ENCODE peak calls at places on chromosomes 1 and 21, in nine cellular contexts. W is HS-5; K is tibial artery; L is ACHN; G is stimulated activated CD4-positive, alpha-beta T cell treated with anti-CD3 and anti-CD28 coated beads, TNF-alpha, amount 100 ng/mL, for 1 hour; M is HTR-8/SVneo; A is WERI-Rb-1; S is LHCN-M2; C is lower lobe of right lung. F is an unnamed sample.

GRCh38 chr21:27495836-27496235 is 528.9 kb upstream of the ADAMTS5 start:
- DNase-seq in W (no peak), K (no peak), L (no peak), G (no peak), M (no peak), A (no peak), S (no peak), C (no peak), F (no peak)

GRCh38 chr1:4494558-4494957 is 159.9 kb upstream of the AJAP1 start:
- DNase-seq in W (no peak), K (no peak), L (no peak), G (no peak), M (peak), A (peak), S (no peak), C (no peak), F (no peak)

GRCh38 chr1:9145021-9145668 is 16.2 kb upstream of the GPR157 start:
- DNase-seq in W (no peak), K (no peak), L (peak), G (no peak), M (peak), A (no peak), S (peak), C (peak), F (peak)

GRCh38 chr21:17429936-17430335 is 82.9 kb upstream of the CXADR start:
- DNase-seq in W (no peak), K (no peak), L (no peak), G (no peak), M (no peak), A (no peak), S (no peak), C (no peak), F (no peak)

GRCh38 chr1:101356013-101356412 is 119.2 kb downstream of the S1PR1 start:
- DNase-seq in W (no peak), K (no peak), L (no peak), G (no peak), M (no peak), A (no peak), S (no peak), C (no peak), F (no peak)

GRCh38 chr1:232422098-232422497 is 207.8 kb downstream of the SIPA1L2 start:
- DNase-seq in W (peak), K (no peak), L (no peak), G (no peak), M (no peak), A (no peak), S (no peak), C (no peak), F (no peak)

GRCh38 chr1:207194197-207194596 is 90.2 kb downstream of the C4BPA start:
- DNase-seq in W (no peak), K (no peak), L (no peak), G (no peak), M (no peak), A (no peak), S (no peak), C (no peak), F (no peak)

GRCh38 chr1:91133240-91133639 is 111.4 kb upstream of the ZNF644 start:
- DNase-seq in W (no peak), K (no peak), L (no peak), G (no peak), M (no peak), A (no peak), S (no peak), C (no peak), F (no peak)

GRCh38 chr1:56526571-56527174 is 52.7 kb downstream of the PLPP3 start:
- DNase-seq in W (no peak), K (no peak), L (no peak), G (no peak), M (no peak), A (peak), S (peak), C (no peak), F (no peak)

GRCh38 chr1:151398691-151399065 is 695 bp upstream of the PSMB4 start:
- DNase-seq in W (no peak), K (no peak), L (no peak), G (no peak), M (no peak), A (peak), S (no peak), C (no peak), F (no peak)

GRCh38 chr21:45415943-45416611 is 11.1 kb downstream of the COL18A1 start:
- DNase-seq in W (no peak), K (peak), L (no peak), G (no peak), M (no peak), A (no peak), S (no peak), C (peak), F (no peak)

GRCh38 chr1:110903853-110904500 is 31.0 kb downstream of the CD53 start:
- DNase-seq in W (no peak), K (no peak), L (no peak), G (no peak), M (no peak), A (no peak), S (no peak), C (no peak), F (no peak)

GRCh38 chr1:236868625-236869467 is 73.8 kb downstream of the MTR start:
- DNase-seq in W (no peak), K (no peak), L (peak), G (no peak), M (peak), A (peak), S (peak), C (no peak), F (peak)

GRCh38 chr1:35576061-35576765 is 3.1 kb downstream of the TFAP2E start:
- DNase-seq in W (no peak), K (no peak), L (no peak), G (no peak), M (no peak), A (no peak), S (no peak), C (no peak), F (no peak)

GRCh38 chr1:226680653-226681052 is 58.4 kb downstream of the ITPKB start:
- DNase-seq in W (no peak), K (peak), L (no peak), G (no peak), M (no peak), A (no peak), S (no peak), C (no peak), F (no peak)

GRCh38 chr1:79852004-79852403 is 845.5 kb upstream of the ADGRL4 start:
- DNase-seq in W (no peak), K (no peak), L (no peak), G (no peak), M (no peak), A (no peak), S (no peak), C (no peak), F (no peak)

GRCh38 chr1:203580733-203581132 is 45.9 kb upstream of the ATP2B4 start:
- DNase-seq in W (no peak), K (no peak), L (no peak), G (no peak), M (no peak), A (no peak), S (no peak), C (peak), F (no peak)

GRCh38 chr1:180194546-180195207 is 35.4 kb upstream of the LHX4 start:
- DNase-seq in W (no peak), K (no peak), L (no peak), G (no peak), M (no peak), A (peak), S (no peak), C (no peak), F (no peak)

GRCh38 chr1:89525169-89525855 is 683 bp downstream of the LRRC8B start:
- DNase-seq in W (no peak), K (peak), L (peak), G (no peak), M (no peak), A (peak), S (no peak), C (peak), F (no peak)

GRCh38 chr1:247334378-247335133 is 2.9 kb upstream of the ZNF496 start:
- DNase-seq in W (no peak), K (no peak), L (no peak), G (no peak), M (no peak), A (no peak), S (no peak), C (no peak), F (no peak)

GRCh38 chr21:36337099-36337509 is 17.1 kb downstream of the MORC3 start:
- DNase-seq in W (peak), K (no peak), L (no peak), G (no peak), M (no peak), A (no peak), S (peak), C (no peak), F (no peak)

GRCh38 chr1:59765036-59765730 is 49.6 kb upstream of the HOOK1 start:
- DNase-seq in W (no peak), K (no peak), L (no peak), G (no peak), M (no peak), A (peak), S (no peak), C (no peak), F (no peak)

GRCh38 chr1:1079408-1080121 is 5.5 kb upstream of the RNF223 start:
- DNase-seq in W (peak), K (peak), L (peak), G (no peak), M (peak), A (peak), S (peak), C (peak), F (peak)

GRCh38 chr1:26468911-26469310 is 3.3 kb upstream of the HMGN2 start:
- DNase-seq in W (no peak), K (no peak), L (no peak), G (no peak), M (no peak), A (peak), S (no peak), C (no peak), F (no peak)

GRCh38 chr1:223780318-223780717 is 65.4 kb downstream of the TP53BP2 start:
- DNase-seq in W (no peak), K (no peak), L (no peak), G (no peak), M (no peak), A (no peak), S (no peak), C (no peak), F (no peak)

GRCh38 chr1:10033359-10033845 is 644 bp downstream of the UBE4B start:
- DNase-seq in W (no peak), K (no peak), L (peak), G (no peak), M (no peak), A (peak), S (peak), C (no peak), F (peak)

GRCh38 chr1:221776495-221777413 is 34.9 kb upstream of the DUSP10 start:
- DNase-seq in W (no peak), K (no peak), L (no peak), G (no peak), M (no peak), A (no peak), S (no peak), C (no peak), F (peak)

GRCh38 chr1:247111259-247111635 is 7.1 kb upstream of the ZNF669 start:
- DNase-seq in W (no peak), K (no peak), L (no peak), G (no peak), M (no peak), A (no peak), S (no peak), C (no peak), F (no peak)

GRCh38 chr1:58904299-58905125 is 120.7 kb upstream of the JUN start:
- DNase-seq in W (no peak), K (no peak), L (no peak), G (no peak), M (no peak), A (no peak), S (no peak), C (no peak), F (no peak)

GRCh38 chr1:47621977-47622376 is 184.1 kb downstream of the FOXD2 start:
- DNase-seq in W (no peak), K (peak), L (no peak), G (no peak), M (no peak), A (no peak), S (no peak), C (no peak), F (no peak)

GRCh38 chr21:31293986-31294385 is 50.1 kb downstream of the TIAM1 start:
- DNase-seq in W (peak), K (no peak), L (peak), G (no peak), M (peak), A (no peak), S (peak), C (no peak), F (peak)

GRCh38 chr1:52424757-52425265 is 20.4 kb downstream of the PRPF38A start:
- DNase-seq in W (no peak), K (no peak), L (no peak), G (no peak), M (no peak), A (no peak), S (peak), C (no peak), F (no peak)

GRCh38 chr1:186210258-186210657 is 164.8 kb downstream of the TPR start:
- DNase-seq in W (no peak), K (no peak), L (no peak), G (no peak), M (no peak), A (no peak), S (no peak), C (no peak), F (no peak)

GRCh38 chr1:204623894-204624361 is 61.6 kb downstream of the LRRN2 start:
- DNase-seq in W (no peak), K (no peak), L (peak), G (no peak), M (no peak), A (peak), S (peak), C (no peak), F (no peak)

GRCh38 chr1:101122452-101123166 is 97.0 kb upstream of the DPH5 start:
- DNase-seq in W (no peak), K (no peak), L (no peak), G (no peak), M (no peak), A (no peak), S (no peak), C (no peak), F (no peak)

GRCh38 chr21:21232320-21232719 is 234.1 kb downstream of the NCAM2 start:
- DNase-seq in W (peak), K (no peak), L (peak), G (no peak), M (peak), A (peak), S (peak), C (no peak), F (peak)

GRCh38 chr1:110248746-110249145 is 38.6 kb downstream of the KCNC4 start:
- DNase-seq in W (no peak), K (peak), L (no peak), G (no peak), M (no peak), A (no peak), S (peak), C (no peak), F (no peak)

GRCh38 chr21:36914244-36915013 is 52.0 kb downstream of the HLCS start:
- DNase-seq in W (no peak), K (no peak), L (no peak), G (no peak), M (no peak), A (no peak), S (no peak), C (no peak), F (no peak)

F was measured in H4.